ENCODE peak calls at places on chromosomes 13 and 19, in nine cellular contexts. U, O, B, H, J, Z, P, Y and M are unnamed samples.

GRCh38 chr13:97866751-97867150 is 86.7 kb upstream of the IPO5 start:
- DNase-seq in U (no peak), O (no peak), B (no peak), H (no peak), J (no peak), Z (no peak), P (no peak), Y (no peak), M (no peak)

GRCh38 chr13:66033924-66034323 is 1196.2 kb downstream of the PCDH9 start:
- DNase-seq in U (no peak), O (no peak), B (no peak), H (no peak), J (no peak), Z (no peak), P (no peak), Y (no peak), M (no peak)

GRCh38 chr13:49838989-49839388 is 46.5 kb upstream of the KPNA3 start:
- DNase-seq in U (no peak), O (no peak), B (no peak), H (peak; percentile 22), J (no peak), Z (no peak), P (no peak), Y (no peak), M (no peak)

GRCh38 chr13:95564091-95564490 is 11.6 kb downstream of the CLDN10 start:
- DNase-seq in U (no peak), O (no peak), B (no peak), H (peak; percentile 20), J (no peak), Z (no peak), P (no peak), Y (no peak), M (no peak)

GRCh38 chr19:51325161-51325979 is 13.9 kb downstream of the IGLON5 start:
- DNase-seq in U (no peak), O (no peak), B (no peak), H (no peak), J (no peak), Z (no peak), P (no peak), Y (no peak), M (no peak)

GRCh38 chr13:30576528-30576927 is 41.2 kb upstream of the USPL1 start:
- DNase-seq in U (no peak), O (no peak), B (peak; percentile 26), H (no peak), J (peak; percentile 10), Z (peak; percentile 68), P (no peak), Y (no peak), M (no peak)

GRCh38 chr19:49758292-49758691 is 4.8 kb downstream of the TSKS start:
- DNase-seq in U (no peak), O (no peak), B (no peak), H (no peak), J (no peak), Z (peak; percentile 79), P (no peak), Y (no peak), M (no peak)

GRCh38 chr19:42028304-42029216 is 34.5 kb upstream of the ATP1A3 start:
- DNase-seq in U (no peak), O (no peak), B (no peak), H (peak; percentile 56), J (no peak), Z (no peak), P (no peak), Y (no peak), M (no peak)

GRCh38 chr13:32895296-32895695 is 120.9 kb upstream of the KL start:
- DNase-seq in U (no peak), O (no peak), B (no peak), H (no peak), J (no peak), Z (no peak), P (no peak), Y (no peak), M (no peak)

GRCh38 chr13:106468207-106468606 is 67.3 kb downstream of the EFNB2 start:
- DNase-seq in U (no peak), O (no peak), B (peak; percentile 21), H (no peak), J (no peak), Z (no peak), P (no peak), Y (no peak), M (no peak)

GRCh38 chr19:19662344-19662743 is 1.1 kb downstream of the ATP13A1 start:
- DNase-seq in U (no peak), O (no peak), B (no peak), H (no peak), J (no peak), Z (no peak), P (no peak), Y (no peak), M (no peak)

GRCh38 chr19:1239796-1240737 is 1.5 kb upstream of the ATP5F1D start:
- DNase-seq in U (peak; percentile 85), O (no peak), B (peak; percentile 83), H (peak; percentile 87), J (peak; percentile 81), Z (peak; percentile 87), P (peak; percentile 85), Y (no peak), M (no peak)

GRCh38 chr13:112828082-112828699 is 138.4 kb downstream of the ATP11A start:
- DNase-seq in U (no peak), O (no peak), B (no peak), H (no peak), J (no peak), Z (no peak), P (no peak), Y (no peak), M (no peak)

GRCh38 chr13:50094615-50095293 is 79.5 kb downstream of the KCNRG start:
- DNase-seq in U (no peak), O (no peak), B (no peak), H (no peak), J (no peak), Z (peak; percentile 50), P (no peak), Y (no peak), M (no peak)

GRCh38 chr19:31534786-31535185 is 185.6 kb upstream of the TSHZ3 start:
- DNase-seq in U (no peak), O (no peak), B (no peak), H (no peak), J (no peak), Z (no peak), P (no peak), Y (no peak), M (no peak)

GRCh38 chr13:94415484-94415883 is 64.0 kb downstream of the DCT start:
- DNase-seq in U (no peak), O (no peak), B (no peak), H (no peak), J (no peak), Z (no peak), P (no peak), Y (no peak), M (no peak)

GRCh38 chr13:98416408-98416807 is 160.5 kb downstream of the STK24 start:
- DNase-seq in U (no peak), O (no peak), B (peak; percentile 96), H (no peak), J (peak; percentile 83), Z (no peak), P (no peak), Y (no peak), M (peak; percentile 100)

DNA sequence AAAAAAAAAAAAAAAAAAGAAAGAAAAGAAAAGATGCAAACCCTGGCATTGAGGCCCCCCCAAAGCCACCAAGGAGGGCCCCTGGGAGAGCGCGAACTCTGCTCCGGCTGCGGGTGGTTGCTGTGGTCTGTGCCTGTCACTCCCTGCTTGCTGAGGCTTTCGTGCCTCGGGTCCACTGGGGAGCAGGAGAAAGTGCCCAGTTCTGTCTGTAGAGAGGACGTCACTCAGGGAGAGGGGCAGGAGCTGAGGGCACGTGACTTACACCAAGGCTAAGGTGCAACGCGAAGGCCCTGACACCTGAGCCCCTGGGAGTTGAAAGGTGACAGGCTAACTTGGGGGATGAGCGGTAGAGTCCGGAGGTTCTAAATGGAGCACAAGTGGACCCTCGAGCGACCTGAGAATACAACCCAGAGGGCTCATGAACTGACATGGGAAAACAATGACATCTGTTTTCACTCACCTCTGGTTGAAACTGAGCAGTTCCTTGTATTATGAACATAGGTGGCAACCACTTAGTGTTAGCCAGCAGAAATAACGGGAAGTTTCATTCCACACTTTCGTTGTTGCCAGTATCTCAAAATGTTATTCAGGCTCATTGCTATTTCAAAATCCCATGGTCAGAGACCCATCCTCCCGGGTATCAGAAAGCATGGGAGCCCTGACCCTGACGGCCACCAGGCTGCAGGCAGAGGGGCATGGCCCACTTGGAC is 69.2 kb upstream of the TM9SF2 start:
- DNase-seq in U (peak; percentile 49), O (no peak), B (no peak), H (no peak), J (no peak), Z (no peak), P (no peak), Y (no peak), M (no peak)
- H3K4me3 ChIP-seq in U (peak overlapping the region; percentile 34), O (peak overlapping the region; percentile 36), B (no peak overlapping the region), H (no peak overlapping the region), J (no peak overlapping the region), Z (no peak overlapping the region), P (no peak overlapping the region), Y (no peak overlapping the region), M (no peak overlapping the region)

GRCh38 chr19:5826531-5827341 is 12.8 kb downstream of the FUT6 start:
- DNase-seq in U (peak; percentile 23), O (no peak), B (peak; percentile 94), H (peak; percentile 70), J (peak; percentile 85), Z (no peak), P (no peak), Y (no peak), M (no peak)
- TF ChIP-seq CTCF in U (no peak), O (no peak), B (peak; percentile 47), H (no peak), J (no peak), Z (no peak), P (no peak), Y (no peak), M (no peak)

DNA sequence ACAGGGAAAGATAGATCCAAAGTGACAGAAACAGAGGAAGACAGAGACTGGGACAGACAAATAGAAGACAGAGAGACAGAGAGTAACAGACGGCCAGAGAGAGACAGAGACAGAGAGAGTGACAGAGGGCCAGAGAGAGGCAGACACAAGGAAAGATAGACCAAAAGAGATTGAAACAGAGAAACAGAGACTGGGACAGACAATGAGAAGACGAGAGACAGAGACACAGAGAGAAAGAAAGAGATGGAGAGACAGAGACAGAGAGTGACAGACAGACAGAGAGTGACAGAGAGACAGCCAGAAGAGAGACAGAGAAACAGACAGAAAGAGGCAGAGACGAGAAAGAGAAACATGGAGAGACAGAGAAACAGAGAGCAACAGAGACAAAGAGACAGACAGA is 127.3 kb downstream of the UQCRFS1 start:
- DNase-seq in U (no peak), O (no peak), B (no peak), H (no peak), J (no peak), Z (no peak), P (no peak), Y (no peak), M (no peak)
- H3K4me3 ChIP-seq in U (no peak overlapping the region), O (no peak overlapping the region), B (no peak overlapping the region), H (no peak overlapping the region), J (no peak overlapping the region), Z (no peak overlapping the region), P (no peak overlapping the region), Y (no peak overlapping the region), M (no peak overlapping the region)

DNA sequence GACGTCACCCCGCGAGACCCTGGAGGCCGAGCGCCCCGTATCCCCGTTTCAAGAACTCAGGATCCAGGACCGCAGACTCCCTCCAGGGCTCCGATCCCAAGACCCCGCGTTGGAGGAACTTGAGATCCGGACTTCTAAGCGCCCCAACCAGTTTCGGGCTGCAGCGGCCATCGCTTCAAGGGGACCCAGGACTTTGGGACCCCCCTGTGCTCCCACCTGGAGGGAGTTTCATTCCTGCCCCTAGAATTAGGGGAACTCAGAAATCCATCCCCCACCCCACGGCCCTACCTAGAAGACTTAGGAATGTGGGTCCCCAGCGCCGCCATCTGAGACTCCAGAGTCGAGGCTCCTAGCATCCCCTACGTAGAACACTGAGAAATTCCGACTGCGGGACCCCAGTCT is 399 bp downstream of the PLEKHG2 start:
- DNase-seq in U (peak; percentile 47), O (no peak), B (no peak), H (no peak), J (peak; percentile 62), Z (no peak), P (no peak), Y (no peak), M (no peak)
- TF ChIP-seq CTCF in U (no peak), O (no peak), B (no peak), H (peak; percentile 44), J (no peak), Z (peak; percentile 30), P (peak; percentile 84), Y (no peak), M (no peak)